ENCODE peak calls at places on chromosome 15, in four cellular contexts. G is GM13976, O is body of pancreas, C is HT-29. S is an unnamed sample.

GRCh38 chr15:51739056-51739455 is 1.6 kb upstream of the LYSMD2 start:
- DNase-seq in C (no peak), O (no peak), G (no peak), S (no peak)

GRCh38 chr15:67161412-67161811 is 93.0 kb downstream of the AAGAB start:
- DNase-seq in O (no peak), G (no peak), C (no peak), S (no peak)

GRCh38 chr15:99763827-99764226 is 30.6 kb upstream of the LYSMD4 start:
- DNase-seq in G (no peak), C (no peak), O (no peak), S (no peak)

GRCh38 chr15:83475551-83475950 is 28.4 kb downstream of the SH3GL3 start:
- DNase-seq in C (no peak), O (no peak), G (no peak), S (no peak)

GRCh38 chr15:86337071-86337470 is 257.4 kb downstream of the AGBL1 start:
- DNase-seq in O (no peak), G (no peak), C (no peak), S (no peak)

GRCh38 chr15:78055923-78056713 is 21.4 kb downstream of the TBC1D2B start:
- DNase-seq in G (no peak), C (peak; percentile 45), O (peak; percentile 49), S (no peak)

GRCh38 chr15:22893081-22893480 is 54.6 kb downstream of the NIPA2 start:
- DNase-seq in O (no peak), C (no peak), G (no peak), S (no peak)

GRCh38 chr15:41490355-41490754 is 3.3 kb upstream of the ITPKA start:
- DNase-seq in O (no peak), G (peak; percentile 73), C (no peak), S (no peak)

GRCh38 chr15:70023064-70023768 is 74.5 kb downstream of the TLE3 start:
- DNase-seq in G (peak; percentile 78), O (no peak), C (peak; percentile 50), S (no peak)

GRCh38 chr15:89143503-89144162 is 55.4 kb downstream of the ABHD2 start:
- DNase-seq in G (no peak), C (no peak), O (no peak), S (no peak)

GRCh38 chr15:50262533-50262932 is 3.0 kb downstream of the HDC start:
- DNase-seq in O (no peak), C (no peak), G (peak; percentile 47), S (no peak)

GRCh38 chr15:26937134-26937533 is 33.8 kb upstream of the GABRG3 start:
- DNase-seq in C (no peak), G (no peak), O (no peak), S (no peak)

GRCh38 chr15:56948000-56948765 is 29.7 kb downstream of the TCF12 start:
- DNase-seq in G (no peak), O (no peak), C (no peak), S (no peak)

GRCh38 chr15:34855893-34856292 is 60.5 kb upstream of the ACTC1 start:
- DNase-seq in G (no peak), O (peak; percentile 12), C (no peak), S (no peak)

GRCh38 chr15:85778107-85778776 is 16.5 kb downstream of the KLHL25 start:
- DNase-seq in O (no peak), C (no peak), G (no peak), S (no peak)

GRCh38 chr15:39144051-39144450 is 436.8 kb upstream of the THBS1 start:
- DNase-seq in G (no peak), C (no peak), O (no peak), S (no peak)

GRCh38 chr15:42577514-42578031 is 2.2 kb downstream of the STARD9 start:
- DNase-seq in G (peak; percentile 36), C (no peak), O (no peak), S (no peak)

GRCh38 chr15:78752492-78753358 is 58.5 kb downstream of the ADAMTS7 start:
- DNase-seq in C (no peak), G (no peak), O (no peak), S (peak; percentile 43)

S was measured in sciatic nerve.